ENCODE peak calls at places on chromosomes 16 and 17, in four cellular contexts. D is chondrocyte, S is progenitor cell of endocrine pancreas, G is Calu3. M is an unnamed sample.

GRCh38 chr17:79023886-79024771 is at the start of gene C1QTNF1:
- DNase-seq in D (no peak), S (peak; percentile 56), G (peak; percentile 79), M (no peak)

GRCh38 chr16:51624083-51624775 is 473.2 kb upstream of the SALL1 start:
- DNase-seq in D (no peak), S (no peak), G (no peak), M (no peak)

GRCh38 chr17:57165754-57166153 is 80.7 kb downstream of the AKAP1 start:
- DNase-seq in D (no peak), S (no peak), G (no peak), M (no peak)

GRCh38 chr16:27111486-27111885 is 44.8 kb downstream of the C16orf82 start:
- DNase-seq in D (no peak), S (no peak), G (no peak), M (no peak)

GRCh38 chr17:77369544-77369971 is 228.8 kb downstream of the SEC14L1 start:
- DNase-seq in D (peak; percentile 64), S (no peak), G (no peak), M (no peak)

GRCh38 chr16:75097941-75098897 is 18.4 kb downstream of the LDHD start:
- DNase-seq in D (peak; percentile 79), S (no peak), G (no peak), M (no peak)

GRCh38 chr17:7997186-7997585 is 5.2 kb upstream of the GUCY2D start:
- DNase-seq in D (no peak), S (no peak), G (peak; percentile 44), M (no peak)

GRCh38 chr17:1783834-1784611 is 22.2 kb downstream of the SERPINF1 start:
- DNase-seq in D (peak; percentile 21), S (no peak), G (no peak), M (no peak)

GRCh38 chr17:11077673-11078072 is 163.3 kb upstream of the SHISA6 start:
- DNase-seq in D (no peak), S (no peak), G (no peak), M (no peak)

GRCh38 chr16:79071424-79071823 is 529.1 kb downstream of the MAF start:
- DNase-seq in D (no peak), S (no peak), G (no peak), M (no peak)

GRCh38 chr16:17377360-17378324 is 93.1 kb downstream of the XYLT1 start:
- DNase-seq in D (no peak), S (no peak), G (no peak), M (no peak)

GRCh38 chr16:53829186-53829747 is 125.3 kb downstream of the FTO start:
- DNase-seq in D (no peak), S (no peak), G (no peak), M (no peak)

GRCh38 chr17:36750316-36750885 is 149.0 kb downstream of the MRM1 start:
- DNase-seq in D (no peak), S (no peak), G (no peak), M (no peak)

GRCh38 chr17:57924677-57925076 is 30.5 kb downstream of the CUEDC1 start:
- DNase-seq in D (no peak), S (no peak), G (no peak), M (no peak)

GRCh38 chr17:16945513-16946201 is 26.3 kb downstream of the TNFRSF13B start:
- DNase-seq in D (no peak), S (no peak), G (no peak), M (no peak)

GRCh38 chr17:82396601-82397435 is 21.3 kb upstream of the HEXD start:
- DNase-seq in D (no peak), S (no peak), G (no peak), M (no peak)

GRCh38 chr16:75624921-75625334 is 1.8 kb upstream of the ADAT1 start:
- DNase-seq in D (no peak), S (no peak), G (no peak), M (no peak)

GRCh38 chr16:20620003-20620402 is 43.8 kb upstream of the ACSM2B start:
- DNase-seq in D (no peak), S (no peak), G (no peak), M (no peak)

GRCh38 chr17:72100445-72100844 is 20.4 kb upstream of the SOX9 start:
- DNase-seq in D (no peak), S (no peak), G (no peak), M (no peak)

GRCh38 chr17:79810138-79811027 is 13.5 kb upstream of the CBX8 start:
- DNase-seq in D (no peak), S (peak; percentile 78), G (peak; percentile 88), M (peak; percentile 86)

GRCh38 chr17:1153795-1154546 is 25.8 kb downstream of the ABR start:
- DNase-seq in D (no peak), S (no peak), G (no peak), M (peak; percentile 67)

GRCh38 chr17:80856863-80857488 is 134.7 kb upstream of the CHMP6 start:
- DNase-seq in D (peak; percentile 89), S (no peak), G (no peak), M (no peak)

GRCh38 chr17:4530799-4531730 is 24.1 kb downstream of the MYBBP1A start:
- DNase-seq in D (no peak), S (no peak), G (no peak), M (no peak)

GRCh38 chr17:18015603-18016002 is 23.4 kb downstream of the ATPAF2 start:
- DNase-seq in D (peak; percentile 15), S (no peak), G (no peak), M (no peak)

GRCh38 chr17:2883544-2884203 is 87.4 kb downstream of the RAP1GAP2 start:
- DNase-seq in D (no peak), S (no peak), G (no peak), M (peak; percentile 77)

GRCh38 chr16:66660422-66661209 is 35.9 kb downstream of the CMTM4 start:
- DNase-seq in D (no peak), S (no peak), G (peak; percentile 51), M (no peak)

GRCh38 chr17:42913981-42914617 is 13.5 kb downstream of the G6PC1 start:
- DNase-seq in D (peak; percentile 4), S (no peak), G (no peak), M (no peak)

GRCh38 chr16:2752850-2753522 is 548 bp downstream of the SRRM2 start:
- DNase-seq in D (no peak), S (no peak), G (peak; percentile 93), M (no peak)

GRCh38 chr16:22203091-22203490 is 3.0 kb upstream of the EEF2K start:
- DNase-seq in D (no peak), S (no peak), G (no peak), M (no peak)

GRCh38 chr16:22204091-22204655 is 1.9 kb upstream of the EEF2K start:
- DNase-seq in D (no peak), S (no peak), G (no peak), M (no peak)

GRCh38 chr16:22198547-22199293 is 7.4 kb upstream of the EEF2K start:
- DNase-seq in D (no peak), S (no peak), G (no peak), M (no peak)

GRCh38 chr16:22205577-22206012 is 483 bp upstream of the EEF2K start:
- DNase-seq in D (no peak), S (no peak), G (no peak), M (no peak)

DNA sequence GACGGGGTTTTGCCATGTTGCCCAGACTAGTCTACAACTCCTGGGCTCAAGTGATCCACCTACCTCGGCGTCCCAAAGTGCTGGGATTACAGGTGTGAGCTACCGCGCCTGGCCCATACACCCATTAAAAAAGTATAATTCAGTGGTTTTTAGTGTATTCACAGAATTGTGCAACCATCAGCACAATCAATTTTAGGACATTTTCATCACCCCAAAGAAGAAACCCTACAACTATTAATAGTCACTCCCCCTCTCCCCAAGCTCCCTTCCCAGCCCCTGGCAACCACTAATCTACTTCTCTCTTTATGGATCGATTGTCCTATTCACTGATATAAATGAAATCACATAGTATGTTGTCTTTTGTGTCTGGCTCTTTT is 3.8 kb upstream of the EEF2K start:
- DNase-seq in D (no peak), S (no peak), G (no peak), M (no peak)
- TF ChIP-seq CTCF in D (no peak), S (no peak), G (no peak), M (no peak)

DNA sequence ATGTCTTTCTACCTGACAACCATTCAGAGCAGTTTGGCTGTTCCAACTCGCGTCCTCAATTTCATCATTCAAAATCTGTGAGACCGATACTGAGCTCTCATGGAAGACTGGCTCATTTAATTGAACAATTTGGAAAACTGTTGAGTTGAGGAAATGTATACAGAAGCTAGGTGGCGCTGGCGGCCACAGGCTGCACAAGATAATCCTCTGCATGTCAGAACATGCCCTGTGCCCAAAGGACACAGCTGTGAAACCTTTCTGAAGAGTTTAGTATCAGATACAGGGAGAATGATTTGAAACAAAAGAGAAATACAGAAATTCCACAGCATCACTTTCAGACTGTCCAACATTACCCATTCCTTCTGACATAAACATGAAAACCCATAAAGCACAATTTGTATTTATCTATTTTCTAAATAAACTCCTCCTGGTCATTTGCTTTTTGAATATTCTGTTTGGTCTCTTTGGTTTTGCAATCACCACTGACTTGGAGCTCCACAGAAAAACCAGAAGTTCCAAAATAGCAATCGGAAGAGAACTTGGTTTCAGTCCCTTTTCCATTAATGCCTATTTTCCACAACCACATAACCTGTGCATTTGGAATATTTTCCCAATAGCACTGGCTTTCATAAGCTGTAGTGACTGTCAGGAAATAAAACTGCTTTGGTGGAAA is 192.8 kb downstream of the MAP2K6 start:
- DNase-seq in D (no peak), S (peak; percentile 22), G (peak; percentile 21), M (no peak)
- TF ChIP-seq CTCF in D (peak; percentile 98), S (peak; percentile 93), G (peak; percentile 27), M (peak; percentile 99)

GRCh38 chr16:5058476-5058875 is 7.3 kb downstream of the C16orf89 start:
- DNase-seq in D (peak; percentile 81), S (no peak), G (no peak), M (no peak)
- TF ChIP-seq CTCF in D (peak; percentile 53), S (peak; percentile 52), G (no peak), M (no peak)

DNA sequence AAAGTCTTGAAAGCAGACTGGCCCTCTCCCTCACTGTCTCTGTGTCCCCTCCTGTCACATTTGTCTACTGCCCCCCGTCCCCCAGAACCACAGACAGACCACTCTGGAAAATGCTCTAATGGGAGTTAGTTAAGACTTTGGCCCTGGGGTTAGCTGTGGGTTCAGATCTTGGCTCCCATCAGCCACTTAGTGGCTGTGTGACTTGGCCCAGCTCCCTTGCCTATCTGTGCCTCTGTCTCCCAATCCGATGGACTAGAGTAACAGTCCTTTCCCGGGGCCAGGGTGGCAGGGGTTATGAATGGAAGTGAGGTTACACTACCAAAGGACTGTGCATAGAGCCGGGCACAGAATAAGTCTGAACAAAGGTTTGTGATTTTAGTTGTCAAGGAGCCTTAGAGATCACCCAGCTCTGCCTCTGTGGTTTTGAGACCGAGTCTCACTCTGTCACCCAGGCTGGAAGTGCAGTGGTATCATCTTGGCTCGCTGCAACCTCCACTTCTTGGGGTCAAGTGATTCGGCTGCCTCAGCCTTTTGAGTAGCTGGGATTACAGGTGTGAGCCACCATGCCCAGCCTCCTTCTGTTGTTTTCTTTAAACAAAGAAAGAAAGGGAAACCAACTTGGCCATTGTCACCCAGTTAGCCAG is 23.7 kb downstream of the PPL start:
- DNase-seq in D (no peak), S (no peak), G (no peak), M (no peak)
- TF ChIP-seq CTCF in D (no peak), S (no peak), G (no peak), M (no peak)

M was measured in D721Med.